ENCODE peak calls at places on chromosomes 13 and 19, in four cellular contexts. J, Q, W and I are unnamed samples.

GRCh38 chr19:46022431-46023310 is at the start of gene PGLYRP1:
- DNase-seq in J (no peak), Q (no peak), W (no peak), I (peak)

GRCh38 chr13:75724742-75725504 is 88.8 kb downstream of the LMO7 start:
- DNase-seq in J (no peak), Q (no peak), W (no peak), I (no peak)

GRCh38 chr19:41299755-41300089 is 10.2 kb upstream of the CCDC97 start:
- DNase-seq in J (no peak), Q (peak), W (no peak), I (no peak)

GRCh38 chr19:53102701-53103140 is 501 bp downstream of the ZNF160 start:
- DNase-seq in J (no peak), Q (peak), W (peak), I (peak)

GRCh38 chr19:28585796-28586195 is 627.2 kb downstream of the UQCRFS1 start:
- DNase-seq in J (no peak), Q (no peak), W (no peak), I (no peak)

GRCh38 chr19:28475525-28475924 is 737.4 kb downstream of the UQCRFS1 start:
- DNase-seq in J (no peak), Q (no peak), W (no peak), I (no peak)

GRCh38 chr13:105518086-105518485 is 1017.4 kb downstream of the EFNB2 start:
- DNase-seq in J (no peak), Q (peak), W (no peak), I (no peak)

GRCh38 chr19:40907968-40908735 is 26.1 kb upstream of the CYP2A7 start:
- DNase-seq in J (no peak), Q (no peak), W (peak), I (peak)

GRCh38 chr19:29303035-29303706 is 90.2 kb upstream of the UQCRFS1 start:
- DNase-seq in J (no peak), Q (no peak), W (no peak), I (no peak)

GRCh38 chr13:24763596-24764275 is at the start of gene RNF17:
- DNase-seq in J (no peak), Q (no peak), W (no peak), I (no peak)

GRCh38 chr19:41928221-41928683 is at the start of gene ERFL:
- DNase-seq in J (no peak), Q (no peak), W (peak), I (peak)

GRCh38 chr13:53170910-53171309 is 142.3 kb downstream of the OLFM4 start:
- DNase-seq in J (no peak), Q (no peak), W (no peak), I (no peak)

GRCh38 chr19:16509141-16510061 is 13.2 kb downstream of the C19orf44 start:
- DNase-seq in J (no peak), Q (no peak), W (no peak), I (no peak)

GRCh38 chr19:46000497-46001246 is 5.4 kb downstream of the CCDC61 start:
- DNase-seq in J (no peak), Q (no peak), W (peak), I (peak)